ENCODE peak calls at places on chromosomes 7 and 10, in six cellular contexts. One of them, this sample, is unnamed.

GRCh38 chr7:155182406-155182970 is 112.4 kb downstream of the HTR5A start:
- DNase-seq in left ventricle myocardium inferior: no peak
- DNase-seq in T-helper 2 cell: no peak
- DNase-seq in activated CD8-positive, alpha-beta T cell treated with anti-CD3 and anti-CD28 coated beads for 36 hours: no peak
- DNase-seq in Ammon's horn: no peak
- DNase-seq in heart left ventricle: no peak
- DNase-seq in this sample: no peak

GRCh38 chr10:7787150-7787856 is 490 bp downstream of the KIN start:
- DNase-seq in left ventricle myocardium inferior: no peak
- DNase-seq in T-helper 2 cell: peak
- DNase-seq in activated CD8-positive, alpha-beta T cell treated with anti-CD3 and anti-CD28 coated beads for 36 hours: peak
- DNase-seq in Ammon's horn: no peak
- DNase-seq in heart left ventricle: no peak
- DNase-seq in this sample: no peak

GRCh38 chr10:123562811-123563580 is 103.2 kb upstream of the GPR26 start:
- DNase-seq in left ventricle myocardium inferior: no peak
- DNase-seq in T-helper 2 cell: no peak
- DNase-seq in activated CD8-positive, alpha-beta T cell treated with anti-CD3 and anti-CD28 coated beads for 36 hours: no peak
- DNase-seq in Ammon's horn: no peak
- DNase-seq in heart left ventricle: no peak
- DNase-seq in this sample: no peak

GRCh38 chr10:5933909-5934546 is 43.3 kb downstream of the IL15RA start:
- DNase-seq in left ventricle myocardium inferior: no peak
- DNase-seq in T-helper 2 cell: no peak
- DNase-seq in activated CD8-positive, alpha-beta T cell treated with anti-CD3 and anti-CD28 coated beads for 36 hours: no peak
- DNase-seq in Ammon's horn: no peak
- DNase-seq in heart left ventricle: no peak
- DNase-seq in this sample: no peak

GRCh38 chr10:11658801-11659368 is 47.4 kb upstream of the USP6NL start:
- DNase-seq in left ventricle myocardium inferior: no peak
- DNase-seq in T-helper 2 cell: no peak
- DNase-seq in activated CD8-positive, alpha-beta T cell treated with anti-CD3 and anti-CD28 coated beads for 36 hours: no peak
- DNase-seq in Ammon's horn: no peak
- DNase-seq in heart left ventricle: no peak
- DNase-seq in this sample: no peak

GRCh38 chr7:1885465-1886226 is 215.6 kb downstream of the ELFN1 start:
- DNase-seq in left ventricle myocardium inferior: no peak
- DNase-seq in T-helper 2 cell: no peak
- DNase-seq in activated CD8-positive, alpha-beta T cell treated with anti-CD3 and anti-CD28 coated beads for 36 hours: no peak
- DNase-seq in Ammon's horn: no peak
- DNase-seq in heart left ventricle: no peak
- DNase-seq in this sample: no peak

GRCh38 chr7:101924171-101924570 is 106.7 kb downstream of the CUX1 start:
- DNase-seq in left ventricle myocardium inferior: no peak
- DNase-seq in T-helper 2 cell: no peak
- DNase-seq in activated CD8-positive, alpha-beta T cell treated with anti-CD3 and anti-CD28 coated beads for 36 hours: peak
- DNase-seq in Ammon's horn: no peak
- DNase-seq in heart left ventricle: peak
- DNase-seq in this sample: no peak

GRCh38 chr7:114979388-114979787 is 57.5 kb downstream of the MDFIC start:
- DNase-seq in left ventricle myocardium inferior: peak
- DNase-seq in T-helper 2 cell: no peak
- DNase-seq in activated CD8-positive, alpha-beta T cell treated with anti-CD3 and anti-CD28 coated beads for 36 hours: no peak
- DNase-seq in Ammon's horn: no peak
- DNase-seq in heart left ventricle: peak
- DNase-seq in this sample: no peak

GRCh38 chr7:11298220-11298619 is 324.5 kb downstream of the PHF14 start:
- DNase-seq in left ventricle myocardium inferior: no peak
- DNase-seq in T-helper 2 cell: no peak
- DNase-seq in activated CD8-positive, alpha-beta T cell treated with anti-CD3 and anti-CD28 coated beads for 36 hours: no peak
- DNase-seq in Ammon's horn: no peak
- DNase-seq in heart left ventricle: no peak
- DNase-seq in this sample: peak

GRCh38 chr7:24548390-24548789 is 24.9 kb upstream of the PALS2 start:
- DNase-seq in left ventricle myocardium inferior: no peak
- DNase-seq in T-helper 2 cell: no peak
- DNase-seq in activated CD8-positive, alpha-beta T cell treated with anti-CD3 and anti-CD28 coated beads for 36 hours: no peak
- DNase-seq in Ammon's horn: no peak
- DNase-seq in heart left ventricle: no peak
- DNase-seq in this sample: no peak

GRCh38 chr10:114340816-114341215 is 63.5 kb downstream of the AFAP1L2 start:
- DNase-seq in left ventricle myocardium inferior: peak
- DNase-seq in T-helper 2 cell: no peak
- DNase-seq in activated CD8-positive, alpha-beta T cell treated with anti-CD3 and anti-CD28 coated beads for 36 hours: no peak
- DNase-seq in Ammon's horn: no peak
- DNase-seq in heart left ventricle: peak
- DNase-seq in this sample: no peak

GRCh38 chr10:61978965-61979364 is 77.5 kb downstream of the ARID5B start:
- DNase-seq in left ventricle myocardium inferior: no peak
- DNase-seq in T-helper 2 cell: no peak
- DNase-seq in activated CD8-positive, alpha-beta T cell treated with anti-CD3 and anti-CD28 coated beads for 36 hours: no peak
- DNase-seq in Ammon's horn: peak
- DNase-seq in heart left ventricle: peak
- DNase-seq in this sample: no peak

GRCh38 chr7:123979876-123980275 is 53.0 kb downstream of the TMEM229A start:
- DNase-seq in left ventricle myocardium inferior: no peak
- DNase-seq in T-helper 2 cell: no peak
- DNase-seq in activated CD8-positive, alpha-beta T cell treated with anti-CD3 and anti-CD28 coated beads for 36 hours: no peak
- DNase-seq in Ammon's horn: no peak
- DNase-seq in heart left ventricle: no peak
- DNase-seq in this sample: no peak

This sample was measured in Jurkat, Clone E6-1.